ENCODE peak calls at places on chromosome 7, in four cellular contexts. P is cardiac muscle cell, D is stomach, A is HCT116. G is an unnamed sample.

GRCh38 chr7:28806841-28807240 is 151.3 kb downstream of the TRIL start:
- DNase-seq in P (no peak), D (no peak), A (no peak), G (no peak)

GRCh38 chr7:141979611-141980010 is 6.0 kb upstream of the TAS2R38 start:
- DNase-seq in P (no peak), D (no peak), A (no peak), G (no peak)

GRCh38 chr7:76300210-76300731 is 2.2 kb upstream of the HSPB1 start:
- DNase-seq in P (no peak), D (peak; percentile 65), A (peak; percentile 90), G (no peak)

GRCh38 chr7:54898659-54899340 is 120.0 kb upstream of the EGFR start:
- DNase-seq in P (no peak), D (no peak), A (no peak), G (no peak)

GRCh38 chr7:103704701-103705100 is 258.7 kb upstream of the SLC26A5 start:
- DNase-seq in P (no peak), D (no peak), A (no peak), G (no peak)

GRCh38 chr7:38798552-38799267 is 110.3 kb downstream of the VPS41 start:
- DNase-seq in P (peak; percentile 23), D (no peak), A (no peak), G (no peak)

GRCh38 chr7:84251183-84251845 is 56.7 kb upstream of the SEMA3A start:
- DNase-seq in P (no peak), D (no peak), A (no peak), G (no peak)

GRCh38 chr7:17832242-17832641 is 108.1 kb downstream of the SNX13 start:
- DNase-seq in P (no peak), D (no peak), A (no peak), G (no peak)

GRCh38 chr7:104862719-104863118 is 151.3 kb upstream of the KMT2E start:
- DNase-seq in P (peak; percentile 45), D (no peak), A (peak; percentile 38), G (no peak)

GRCh38 chr7:128858380-128859231 is 4.0 kb upstream of the ATP6V1F start:
- DNase-seq in P (no peak), D (no peak), A (no peak), G (no peak)

GRCh38 chr7:31314781-31315180 is 25.7 kb downstream of the NEUROD6 start:
- DNase-seq in P (no peak), D (no peak), A (no peak), G (no peak)

GRCh38 chr7:132783824-132784223 is 207.6 kb upstream of the PLXNA4 start:
- DNase-seq in P (no peak), D (no peak), A (peak; percentile 58), G (no peak)

GRCh38 chr7:44735403-44736165 is 13.1 kb upstream of the ZMIZ2 start:
- DNase-seq in P (no peak), D (no peak), A (peak; percentile 93), G (no peak)

GRCh38 chr7:83976302-83976701 is 218.3 kb downstream of the SEMA3A start:
- DNase-seq in P (peak; percentile 58), D (no peak), A (no peak), G (no peak)

GRCh38 chr7:6628045-6628444 is 9.1 kb upstream of the ZNF316 start:
- DNase-seq in P (no peak), D (no peak), A (no peak), G (no peak)

GRCh38 chr7:1700086-1700485 is 30.0 kb downstream of the ELFN1 start:
- DNase-seq in P (no peak), D (no peak), A (no peak), G (peak; percentile 28)

GRCh38 chr7:27172388-27172774 is 1.7 kb downstream of the HOXA10 start:
- DNase-seq in P (no peak), D (no peak), A (no peak), G (peak; percentile 32)

GRCh38 chr7:118072893-118073674 is 110.9 kb upstream of the LSM8 start:
- DNase-seq in P (no peak), D (no peak), A (no peak), G (no peak)

GRCh38 chr7:112414855-112415490 is 35.3 kb upstream of the IFRD1 start:
- DNase-seq in P (peak; percentile 53), D (no peak), A (peak; percentile 36), G (no peak)
- TF ChIP-seq CTCF in P (peak; percentile 58), D (no peak), A (peak; percentile 65), G (peak; percentile 60)

GRCh38 chr7:113383638-113384037 is 265.3 kb upstream of the SMIM30 start:
- DNase-seq in P (no peak), D (no peak), A (no peak), G (no peak)
- H3K27ac ChIP-seq in P (no peak overlapping the region), D (no peak overlapping the region), A (no peak overlapping the region), G (no peak overlapping the region)

GRCh38 chr7:124322561-124322960 is 289.7 kb upstream of the TMEM229A start:
- DNase-seq in P (no peak), D (no peak), A (no peak), G (no peak)
- TF ChIP-seq CTCF in P (no peak), D (no peak), A (no peak), G (no peak)

GRCh38 chr7:140926021-140926812 is 1.5 kb upstream of the BRAF start:
- DNase-seq in P (no peak), D (no peak), A (no peak), G (no peak)
- H3K27ac ChIP-seq in P (no peak overlapping the region), D (no peak overlapping the region), A (no peak overlapping the region), G (no peak overlapping the region)

GRCh38 chr7:122006687-122007086 is 133.7 kb downstream of the PTPRZ1 start:
- DNase-seq in P (no peak), D (no peak), A (no peak), G (no peak)
- TF ChIP-seq CTCF in P (no peak), D (no peak), A (peak; percentile 38), G (no peak)

GRCh38 chr7:112121290-112121689 is 84.9 kb downstream of the DOCK4 start:
- DNase-seq in P (no peak), D (no peak), A (no peak), G (no peak)

GRCh38 chr7:112122835-112123234 is 83.4 kb downstream of the DOCK4 start:
- DNase-seq in P (no peak), D (no peak), A (no peak), G (no peak)

GRCh38 chr7:112124367-112124766 is 81.8 kb downstream of the DOCK4 start:
- DNase-seq in P (no peak), D (no peak), A (no peak), G (no peak)

GRCh38 chr7:112122144-112122543 is 84.1 kb downstream of the DOCK4 start:
- DNase-seq in P (no peak), D (no peak), A (no peak), G (no peak)

GRCh38 chr7:112125250-112125649 is 80.9 kb downstream of the DOCK4 start:
- DNase-seq in P (no peak), D (no peak), A (no peak), G (no peak)
- H3K27ac ChIP-seq in P (no peak overlapping the region), D (no peak overlapping the region), A (no peak overlapping the region), G (no peak overlapping the region)

DNA sequence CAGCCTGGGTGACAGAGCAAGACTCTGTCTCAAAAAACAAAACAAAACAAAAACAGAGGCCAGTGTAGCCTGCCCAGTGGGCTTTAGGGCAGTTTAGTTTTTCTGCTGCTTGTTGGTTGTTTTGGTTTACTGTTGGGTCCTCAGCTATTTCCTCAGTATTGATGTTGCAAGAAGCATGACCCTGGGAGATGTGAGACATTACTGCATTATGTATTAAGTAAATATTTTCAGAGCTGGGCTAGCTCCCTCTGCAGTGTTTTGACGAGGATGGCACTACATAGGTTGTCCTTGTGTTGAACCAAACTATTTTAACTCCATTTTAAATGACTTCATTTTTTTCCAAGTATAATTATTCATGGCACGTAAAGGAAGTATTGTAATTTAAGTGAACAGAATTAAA is 4.8 kb downstream of the AKAP9 start:
- DNase-seq in P (no peak), D (no peak), A (no peak), G (no peak)
- TF ChIP-seq CTCF in P (peak; percentile 26), D (no peak), A (no peak), G (peak; percentile 21)

DNA sequence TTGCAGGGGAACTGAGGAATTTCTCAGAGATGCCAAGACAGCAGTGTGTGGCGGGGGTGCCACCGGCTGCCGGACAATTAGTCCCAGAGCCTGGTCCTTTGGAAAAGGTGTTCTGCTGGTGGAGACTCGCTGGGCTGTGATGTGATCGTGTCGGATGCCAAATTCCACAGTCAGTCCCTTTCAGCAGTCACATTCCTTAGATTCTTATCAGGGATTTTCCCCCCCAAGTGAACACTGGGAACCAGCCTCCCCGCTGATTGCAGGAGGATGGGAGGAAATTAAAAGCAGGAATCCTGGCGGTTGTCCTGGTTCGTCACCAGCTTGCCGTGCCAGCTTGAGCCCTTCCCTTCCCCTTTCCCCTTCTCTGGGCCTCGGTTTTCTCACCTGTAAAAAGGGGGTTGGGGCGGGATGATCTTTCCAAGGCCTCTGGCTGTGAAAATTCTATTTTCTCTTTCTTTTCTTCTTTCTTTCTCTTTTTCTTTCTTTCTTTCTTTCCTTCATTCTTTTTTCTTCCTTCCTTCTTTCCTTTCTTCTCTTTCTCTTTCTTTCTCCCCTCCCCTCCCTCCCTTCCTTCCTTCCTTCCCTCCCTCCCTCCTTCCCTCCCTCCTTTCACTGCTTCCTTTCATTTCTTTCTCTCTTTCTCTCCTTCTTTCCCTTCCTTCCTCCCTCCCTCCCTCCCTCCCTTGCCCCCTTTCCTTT is 39.6 kb downstream of the COL26A1 start:
- DNase-seq in P (no peak), D (no peak), A (no peak), G (no peak)
- H3K27ac ChIP-seq in P (no peak overlapping the region), D (no peak overlapping the region), A (peak overlapping the region; percentile 2), G (no peak overlapping the region)

G was measured in upper lobe of right lung.